ENCODE peak calls at places on chromosomes 1 and 21, in five cellular contexts. I is psoas muscle, U is lung, T is HepG2, P is adrenal gland. S is an unnamed sample.

GRCh38 chr1:22141948-22142314 is 966 bp downstream of the WNT4 start:
- DNase-seq in I (no peak), U (no peak), T (no peak), P (no peak), S (no peak)

GRCh38 chr1:226643167-226643566 is 94.6 kb downstream of the STUM start:
- DNase-seq in I (peak), U (no peak), T (no peak), P (no peak), S (peak)

GRCh38 chr1:211644653-211645052 is 30.8 kb downstream of the NEK2 start:
- DNase-seq in I (no peak), U (no peak), T (no peak), P (peak), S (no peak)

GRCh38 chr1:201568859-201569294 is 29.9 kb downstream of the NAV1 start:
- DNase-seq in I (no peak), U (no peak), T (no peak), P (peak), S (no peak)

GRCh38 chr1:109383087-109383779 is 14.5 kb downstream of the SORT1 start:
- DNase-seq in I (no peak), U (no peak), T (peak), P (no peak), S (no peak)

GRCh38 chr1:6412896-6413295 is 6.8 kb downstream of the HES2 start:
- DNase-seq in I (no peak), U (no peak), T (peak), P (no peak), S (no peak)

GRCh38 chr21:36909901-36910561 is 56.4 kb downstream of the HLCS start:
- DNase-seq in I (no peak), U (no peak), T (peak), P (no peak), S (no peak)

GRCh38 chr1:67953301-67953700 is 97.1 kb downstream of the DIRAS3 start:
- DNase-seq in I (no peak), U (no peak), T (no peak), P (no peak), S (no peak)

GRCh38 chr1:184483101-184483813 is 96.4 kb downstream of the C1orf21 start:
- DNase-seq in I (peak), U (peak), T (no peak), P (peak), S (no peak)

GRCh38 chr1:183301239-183301638 is 115.2 kb downstream of the LAMC2 start:
- DNase-seq in I (no peak), U (no peak), T (no peak), P (no peak), S (no peak)

GRCh38 chr1:31414692-31415370 is 1.8 kb downstream of the SERINC2 start:
- DNase-seq in I (peak), U (no peak), T (no peak), P (no peak), S (no peak)

GRCh38 chr1:26794391-26794790 is 6.6 kb downstream of the PIGV start:
- DNase-seq in I (no peak), U (no peak), T (no peak), P (no peak), S (no peak)

GRCh38 chr1:160127381-160127780 is 11.8 kb downstream of the ATP1A2 start:
- DNase-seq in I (no peak), U (no peak), T (no peak), P (no peak), S (no peak)

GRCh38 chr1:209406111-209406654 is 177.3 kb upstream of the CAMK1G start:
- DNase-seq in I (no peak), U (no peak), T (no peak), P (no peak), S (no peak)

GRCh38 chr1:168606096-168606495 is 29.7 kb downstream of the XCL1 start:
- DNase-seq in I (no peak), U (no peak), T (no peak), P (no peak), S (no peak)

GRCh38 chr21:37348664-37349063 is 17.9 kb upstream of the DYRK1A start:
- DNase-seq in I (no peak), U (no peak), T (no peak), P (no peak), S (no peak)

GRCh38 chr1:50977575-50978143 is 7.6 kb downstream of the CDKN2C start:
- DNase-seq in I (peak), U (peak), T (peak), P (peak), S (peak)

GRCh38 chr1:202146279-202146678 is 1.7 kb upstream of the ARL8A start:
- DNase-seq in I (no peak), U (no peak), T (no peak), P (no peak), S (no peak)

GRCh38 chr21:45128613-45129226 is 54.3 kb downstream of the ADARB1 start:
- DNase-seq in I (peak), U (peak), T (peak), P (peak), S (peak)

GRCh38 chr1:33273402-33273801 is 17.1 kb downstream of the ZNF362 start:
- DNase-seq in I (no peak), U (no peak), T (no peak), P (no peak), S (no peak)

GRCh38 chr1:115327270-115327669 is 10.8 kb downstream of the NGF start:
- DNase-seq in I (no peak), U (no peak), T (no peak), P (no peak), S (no peak)

GRCh38 chr1:6800728-6801127 is 15.5 kb downstream of the CAMTA1 start:
- DNase-seq in I (no peak), U (no peak), T (no peak), P (no peak), S (no peak)

GRCh38 chr1:150221552-150221951 is 14.4 kb downstream of the ANP32E start:
- DNase-seq in I (no peak), U (no peak), T (no peak), P (no peak), S (no peak)

GRCh38 chr1:19484793-19485361 is 462 bp downstream of the CAPZB start:
- DNase-seq in I (no peak), U (no peak), T (no peak), P (peak), S (no peak)

GRCh38 chr1:197235355-197235754 is 32.7 kb upstream of the CRB1 start:
- DNase-seq in I (no peak), U (no peak), T (no peak), P (no peak), S (no peak)

GRCh38 chr1:32500387-32501209 is 35.7 kb downstream of the ZBTB8B start:
- DNase-seq in I (peak), U (peak), T (no peak), P (peak), S (peak)

GRCh38 chr21:35932232-35932911 is 128.0 kb downstream of the SETD4 start:
- DNase-seq in I (peak), U (peak), T (no peak), P (peak), S (no peak)

GRCh38 chr1:44292641-44293040 is 62.4 kb downstream of the ERI3 start:
- DNase-seq in I (no peak), U (no peak), T (no peak), P (no peak), S (no peak)

GRCh38 chr1:109790735-109791494 is 27.2 kb upstream of the EPS8L3 start:
- DNase-seq in I (peak), U (peak), T (peak), P (peak), S (no peak)

GRCh38 chr1:145977486-145978476 is 13.3 kb downstream of the POLR3GL start:
- DNase-seq in I (peak), U (peak), T (peak), P (peak), S (no peak)

DNA sequence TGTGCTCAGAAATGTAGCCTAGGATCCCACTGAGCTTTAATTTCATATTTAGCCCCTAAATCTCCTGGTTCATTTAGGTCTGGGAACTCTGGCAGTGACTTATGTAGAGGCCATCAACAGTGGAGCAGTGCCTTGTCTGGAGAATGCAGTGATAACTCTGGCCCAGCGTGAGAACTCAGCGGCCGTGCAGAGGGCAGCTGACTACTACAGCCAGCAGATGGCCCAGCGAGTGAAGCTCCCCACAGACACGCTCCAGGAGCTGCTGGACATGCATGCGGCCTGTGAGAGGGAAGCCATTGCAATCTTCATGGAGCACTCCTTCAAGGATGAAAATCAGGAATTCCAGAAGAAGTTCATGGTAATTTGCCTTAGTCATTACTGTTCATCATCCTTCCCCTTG is 17.8 kb downstream of the GBP6 start:
- DNase-seq in I (no peak), U (no peak), T (peak), P (no peak), S (no peak)
- TF ChIP-seq CTCF in I (no peak), U (no peak), T (peak), P (no peak), S (no peak)

DNA sequence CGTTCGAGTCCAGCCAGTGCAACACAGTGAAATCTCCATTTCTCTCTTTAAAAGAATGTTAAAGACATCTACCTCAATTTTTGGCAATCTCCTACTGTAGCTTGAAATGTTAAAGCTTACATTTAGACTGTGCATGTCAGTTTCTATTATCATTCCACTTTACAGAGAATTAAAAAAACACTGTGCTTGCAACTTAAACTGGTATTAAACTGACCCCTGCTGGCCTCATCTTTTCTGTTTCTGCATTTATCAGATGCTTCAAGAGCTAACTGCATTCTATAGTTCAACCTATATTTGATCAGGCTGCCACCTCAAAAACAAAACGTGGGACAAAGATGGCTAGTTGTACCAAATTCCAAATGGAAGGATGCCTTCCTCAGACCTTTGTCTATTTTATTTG is 226.5 kb downstream of the SMYD3 start:
- DNase-seq in I (no peak), U (no peak), T (peak), P (no peak), S (no peak)
- TF ChIP-seq CTCF in I (no peak), U (peak), T (peak), P (peak), S (no peak)

GRCh38 chr1:24865587-24865986 is 64.5 kb downstream of the RUNX3 start:
- DNase-seq in I (no peak), U (no peak), T (no peak), P (peak), S (no peak)

GRCh38 chr1:24865168-24865567 is 64.9 kb downstream of the RUNX3 start:
- DNase-seq in I (no peak), U (no peak), T (no peak), P (peak), S (no peak)

GRCh38 chr1:24868016-24868875 is 61.8 kb downstream of the RUNX3 start:
- DNase-seq in I (no peak), U (peak), T (no peak), P (peak), S (no peak)

GRCh38 chr1:24867064-24867870 is 62.8 kb downstream of the RUNX3 start:
- DNase-seq in I (no peak), U (peak), T (no peak), P (peak), S (no peak)

GRCh38 chr1:24866211-24867063 is 63.6 kb downstream of the RUNX3 start:
- DNase-seq in I (no peak), U (peak), T (no peak), P (peak), S (no peak)
- TF ChIP-seq CTCF in I (no peak), U (no peak), T (no peak), P (no peak), S (no peak)

GRCh38 chr1:84956097-84956496 is 40.8 kb downstream of the MCOLN2 start:
- DNase-seq in I (no peak), U (no peak), T (no peak), P (no peak), S (no peak)
- TF ChIP-seq CTCF in I (no peak), U (no peak), T (no peak), P (no peak), S (no peak)